ENCODE peak calls at places on chromosomes 12 and 14, in nine cellular contexts. I, G, L, M, A, P, D, T and K are unnamed samples.

GRCh38 chr14:68379510-68380303 is 413.2 kb downstream of the ZFP36L1 start:
- DNase-seq in I (no peak), G (no peak), L (no peak), M (no peak), A (no peak), P (peak), D (no peak), T (no peak), K (no peak)

GRCh38 chr14:25237845-25238244 is 187.9 kb upstream of the STXBP6 start:
- DNase-seq in I (no peak), G (no peak), L (peak), M (peak), A (no peak), P (no peak), D (no peak), T (no peak), K (peak)

GRCh38 chr12:52413787-52414345 is 7.7 kb upstream of the KRT82 start:
- DNase-seq in I (no peak), G (no peak), L (no peak), M (no peak), A (no peak), P (no peak), D (no peak), T (no peak), K (no peak)

GRCh38 chr12:85424581-85425348 is 144.7 kb downstream of the ALX1 start:
- DNase-seq in I (peak), G (peak), L (peak), M (peak), A (no peak), P (no peak), D (peak), T (no peak), K (peak)

GRCh38 chr14:52314521-52315354 is 626 bp downstream of the PTGER2 start:
- DNase-seq in I (peak), G (peak), L (peak), M (peak), A (peak), P (peak), D (no peak), T (no peak), K (peak)

GRCh38 chr12:131253376-131254026 is 299.8 kb downstream of the ADGRD1 start:
- DNase-seq in I (no peak), G (no peak), L (no peak), M (no peak), A (no peak), P (no peak), D (no peak), T (no peak), K (no peak)

GRCh38 chr14:100345711-100346110 is 22.6 kb downstream of the SLC25A47 start:
- DNase-seq in I (no peak), G (no peak), L (no peak), M (no peak), A (no peak), P (no peak), D (no peak), T (no peak), K (no peak)

GRCh38 chr14:106605548-106606448 is 1079.4 kb downstream of the TMEM121 start:
- DNase-seq in I (peak), G (peak), L (no peak), M (no peak), A (peak), P (peak), D (peak), T (no peak), K (no peak)

GRCh38 chr12:1670815-1671268 is 20.0 kb upstream of the ADIPOR2 start:
- DNase-seq in I (no peak), G (no peak), L (no peak), M (no peak), A (no peak), P (no peak), D (no peak), T (no peak), K (no peak)

GRCh38 chr12:68450947-68451260 is 118.7 kb upstream of the MDM1 start:
- DNase-seq in I (peak), G (no peak), L (no peak), M (no peak), A (no peak), P (no peak), D (no peak), T (no peak), K (no peak)

GRCh38 chr12:122035292-122035691 is 13.6 kb downstream of the BCL7A start:
- DNase-seq in I (no peak), G (peak), L (no peak), M (no peak), A (peak), P (no peak), D (no peak), T (no peak), K (no peak)

GRCh38 chr12:24888813-24889212 is 60.1 kb downstream of the BCAT1 start:
- DNase-seq in I (no peak), G (no peak), L (no peak), M (no peak), A (no peak), P (no peak), D (no peak), T (no peak), K (no peak)

DNA sequence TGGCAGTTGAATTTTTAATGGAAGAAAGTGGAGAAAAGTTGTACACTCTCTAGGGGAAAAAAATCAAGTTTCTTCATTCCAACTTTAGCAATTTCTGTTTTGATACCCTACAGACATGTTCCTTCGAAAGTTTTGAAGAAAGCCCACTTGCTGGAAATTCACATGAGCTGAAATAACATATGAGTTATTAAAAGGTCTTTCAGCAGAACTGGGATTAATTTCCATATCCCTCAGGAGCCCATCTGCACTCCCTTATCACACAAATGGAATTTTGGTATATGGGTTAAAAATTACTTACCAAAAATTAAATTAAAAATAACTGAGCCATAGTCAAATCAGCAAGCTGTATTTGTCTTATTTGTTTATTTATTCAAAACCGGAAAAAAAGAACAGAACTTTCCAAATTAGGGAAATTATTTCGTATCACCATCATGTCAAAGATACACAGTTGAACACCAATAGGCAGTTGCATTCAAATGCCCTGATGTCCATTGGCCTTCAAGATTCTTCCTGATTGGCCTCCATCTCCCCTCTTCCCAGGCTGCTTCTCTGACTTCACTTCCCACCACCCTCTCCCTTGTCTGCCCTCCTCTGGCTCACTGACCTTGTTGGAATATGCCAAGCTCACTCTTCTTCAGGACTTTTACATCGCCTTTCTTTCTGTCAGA is 445.4 kb downstream of the EGLN3 start:
- DNase-seq in I (no peak), G (no peak), L (no peak), M (no peak), A (no peak), P (no peak), D (no peak), T (no peak), K (no peak)
- TF ChIP-seq CTCF in I (no peak), G (no peak), L (no peak), M (no peak), A (no peak), P (no peak), D (no peak), T (no peak), K (no peak)

GRCh38 chr12:48997719-48998496 is 1.3 kb downstream of the DDN start:
- DNase-seq in I (peak), G (peak), L (no peak), M (peak), A (no peak), P (no peak), D (no peak), T (no peak), K (peak)
- TF ChIP-seq CTCF in I (no peak), G (no peak), L (no peak), M (no peak), A (no peak), P (no peak), D (no peak), T (no peak), K (no peak)

GRCh38 chr14:48075487-48075886 is 400.1 kb upstream of the MDGA2 start:
- DNase-seq in I (no peak), G (no peak), L (no peak), M (no peak), A (no peak), P (no peak), D (no peak), T (no peak), K (no peak)
- TF ChIP-seq CTCF in I (no peak), G (no peak), L (no peak), M (no peak), A (no peak), P (peak), D (no peak), T (no peak), K (no peak)

GRCh38 chr12:94722664-94723063 is 72.3 kb upstream of the TMCC3 start:
- DNase-seq in I (no peak), G (no peak), L (no peak), M (no peak), A (no peak), P (no peak), D (no peak), T (no peak), K (no peak)

GRCh38 chr12:94721173-94721572 is 70.8 kb upstream of the TMCC3 start:
- DNase-seq in I (peak), G (no peak), L (no peak), M (no peak), A (no peak), P (no peak), D (peak), T (no peak), K (no peak)

GRCh38 chr12:94730846-94731245 is 80.5 kb upstream of the TMCC3 start:
- DNase-seq in I (no peak), G (no peak), L (no peak), M (no peak), A (no peak), P (no peak), D (no peak), T (no peak), K (no peak)

GRCh38 chr12:94725375-94726168 is 75.2 kb upstream of the TMCC3 start:
- DNase-seq in I (no peak), G (peak), L (peak), M (peak), A (no peak), P (no peak), D (no peak), T (no peak), K (no peak)
- TF ChIP-seq CTCF in I (peak), G (peak), L (peak), M (peak), A (peak), P (no peak), D (peak), T (peak), K (peak)

GRCh38 chr14:72758993-72759392 is 134.9 kb downstream of the DPF3 start:
- DNase-seq in I (no peak), G (no peak), L (no peak), M (no peak), A (no peak), P (no peak), D (no peak), T (no peak), K (no peak)

GRCh38 chr14:72755766-72756165 is 138.1 kb downstream of the DPF3 start:
- DNase-seq in I (no peak), G (no peak), L (no peak), M (no peak), A (no peak), P (no peak), D (no peak), T (no peak), K (no peak)

GRCh38 chr14:72756967-72757366 is 136.9 kb downstream of the DPF3 start:
- DNase-seq in I (no peak), G (no peak), L (no peak), M (no peak), A (no peak), P (no peak), D (no peak), T (no peak), K (no peak)

GRCh38 chr14:72759670-72760069 is 134.2 kb downstream of the DPF3 start:
- DNase-seq in I (no peak), G (no peak), L (no peak), M (no peak), A (no peak), P (no peak), D (no peak), T (no peak), K (no peak)

DNA sequence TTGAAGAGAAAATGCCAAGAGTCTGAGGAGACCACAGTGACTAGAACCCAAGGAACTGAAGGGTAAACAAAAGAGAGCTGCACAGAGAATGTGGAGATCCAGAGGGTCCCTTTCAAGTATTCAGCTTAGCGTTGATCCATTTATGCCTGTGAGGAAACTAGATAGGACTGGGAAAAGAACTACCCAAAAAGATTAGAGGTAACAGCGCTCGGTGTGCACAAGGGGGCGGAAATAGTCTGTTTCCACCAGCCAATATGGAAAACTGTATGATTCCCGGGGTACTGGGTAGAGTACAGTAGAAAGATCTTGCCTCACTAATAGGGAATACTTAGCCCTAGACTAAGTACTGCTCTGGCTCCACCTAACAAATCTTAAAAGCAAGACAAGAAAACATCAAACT is 135.5 kb downstream of the DPF3 start:
- DNase-seq in I (no peak), G (no peak), L (no peak), M (no peak), A (no peak), P (no peak), D (no peak), T (no peak), K (no peak)
- TF ChIP-seq CTCF in I (no peak), G (no peak), L (no peak), M (no peak), A (no peak), P (no peak), D (no peak), T (no peak), K (no peak)

GRCh38 chr14:90060312-90060964 is 1.4 kb upstream of the KCNK13 start:
- DNase-seq in I (peak), G (peak), L (peak), M (peak), A (peak), P (no peak), D (no peak), T (no peak), K (peak)
- TF ChIP-seq CTCF in I (peak), G (no peak), L (peak), M (peak), A (peak), P (peak), D (peak), T (peak), K (peak)

GRCh38 chr14:70893842-70894237 is 13.4 kb upstream of the PCNX1 start:
- DNase-seq in I (no peak), G (no peak), L (no peak), M (no peak), A (no peak), P (no peak), D (no peak), T (no peak), K (no peak)
- TF ChIP-seq CTCF in I (no peak), G (no peak), L (no peak), M (no peak), A (no peak), P (no peak), D (no peak), T (no peak), K (no peak)